ENCODE peak calls at places on chromosomes 4 and X, in five cellular contexts. One of them, this sample, is unnamed.

GRCh38 chrX:70979136-70979762 is 48.4 kb upstream of the SLC7A3 start:
- DNase-seq in tibial nerve: no peak
- DNase-seq in WTC11: peak; percentile 10
- DNase-seq in astrocyte of the spinal cord: peak; percentile 40
- DNase-seq in choroid plexus epithelial cell: peak; percentile 71
- DNase-seq in this sample: no peak

GRCh38 chr4:77433102-77433733 is 172.4 kb upstream of the CXCL13 start:
- DNase-seq in choroid plexus epithelial cell: peak; percentile 61
- DNase-seq in tibial nerve: peak; percentile 7
- DNase-seq in astrocyte of the spinal cord: peak; percentile 43
- DNase-seq in WTC11: no peak
- DNase-seq in this sample: peak; percentile 5

GRCh38 chr4:15569746-15570145 is 85.4 kb downstream of the FBXL5 start:
- DNase-seq in tibial nerve: no peak
- DNase-seq in astrocyte of the spinal cord: no peak
- DNase-seq in WTC11: no peak
- DNase-seq in choroid plexus epithelial cell: no peak
- DNase-seq in this sample: no peak

GRCh38 chr4:188270273-188271069 is 131.2 kb downstream of the TRIML1 start:
- DNase-seq in astrocyte of the spinal cord: no peak
- DNase-seq in WTC11: no peak
- DNase-seq in choroid plexus epithelial cell: no peak
- DNase-seq in tibial nerve: no peak
- DNase-seq in this sample: no peak

GRCh38 chr4:118410143-118410542 is 57.3 kb upstream of the PRSS12 start:
- DNase-seq in astrocyte of the spinal cord: peak; percentile 16
- DNase-seq in choroid plexus epithelial cell: peak; percentile 64
- DNase-seq in tibial nerve: no peak
- DNase-seq in WTC11: no peak
- DNase-seq in this sample: no peak

GRCh38 chr4:184784628-184785257 is 41.0 kb downstream of the ACSL1 start:
- DNase-seq in choroid plexus epithelial cell: no peak
- DNase-seq in WTC11: no peak
- DNase-seq in tibial nerve: no peak
- DNase-seq in astrocyte of the spinal cord: no peak
- DNase-seq in this sample: no peak

GRCh38 chr4:77917075-77917474 is 54.4 kb downstream of the MRPL1 start:
- DNase-seq in choroid plexus epithelial cell: no peak
- DNase-seq in WTC11: no peak
- DNase-seq in astrocyte of the spinal cord: no peak
- DNase-seq in tibial nerve: no peak
- DNase-seq in this sample: no peak

GRCh38 chr4:71026086-71026485 is 32.6 kb downstream of the DCK start:
- DNase-seq in astrocyte of the spinal cord: peak; percentile 77
- DNase-seq in WTC11: no peak
- DNase-seq in tibial nerve: no peak
- DNase-seq in choroid plexus epithelial cell: peak; percentile 83
- DNase-seq in this sample: peak; percentile 51

GRCh38 chrX:44675364-44676024 is 132.8 kb upstream of the FUNDC1 start:
- DNase-seq in astrocyte of the spinal cord: peak; percentile 84
- DNase-seq in choroid plexus epithelial cell: peak; percentile 65
- DNase-seq in tibial nerve: peak; percentile 4
- DNase-seq in WTC11: no peak
- DNase-seq in this sample: peak; percentile 72

GRCh38 chr4:180913750-180914149 is 1329.5 kb upstream of the TENM3 start:
- DNase-seq in WTC11: no peak
- DNase-seq in astrocyte of the spinal cord: peak; percentile 62
- DNase-seq in tibial nerve: no peak
- DNase-seq in choroid plexus epithelial cell: peak; percentile 0
- DNase-seq in this sample: peak; percentile 15

DNA sequence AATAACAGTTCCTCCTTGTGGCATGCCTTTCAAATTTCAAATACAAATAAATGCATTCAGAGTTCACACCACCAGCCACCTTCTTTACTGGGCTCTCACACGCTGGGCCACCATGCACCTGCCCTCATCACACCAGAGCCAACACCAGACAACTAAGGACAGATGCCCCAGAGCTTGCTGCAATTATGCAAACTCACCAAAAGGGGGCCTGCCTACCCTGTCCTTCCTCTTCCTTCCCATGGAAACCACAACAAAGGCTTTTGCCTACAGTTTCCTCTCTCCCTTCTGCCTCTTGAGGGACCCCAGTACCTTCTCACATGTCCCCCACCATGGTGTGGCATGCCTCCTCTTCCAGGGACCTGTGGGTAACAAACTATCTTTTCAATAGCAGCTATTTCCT is 1333.9 kb upstream of the TENM3 start:
- DNase-seq in tibial nerve: no peak
- DNase-seq in astrocyte of the spinal cord: no peak
- DNase-seq in WTC11: peak; percentile 46
- DNase-seq in choroid plexus epithelial cell: peak; percentile 4
- DNase-seq in this sample: no peak
- TF ChIP-seq CTCF in tibial nerve: no peak
- TF ChIP-seq CTCF in astrocyte of the spinal cord: peak; percentile 32
- TF ChIP-seq CTCF in WTC11: peak; percentile 64
- TF ChIP-seq CTCF in choroid plexus epithelial cell: peak; percentile 18
- TF ChIP-seq CTCF in this sample: peak; percentile 41

GRCh38 chr4:35358001-35358584 is 886.2 kb downstream of the ARAP2 start:
- DNase-seq in choroid plexus epithelial cell: no peak
- DNase-seq in WTC11: no peak
- DNase-seq in tibial nerve: no peak
- DNase-seq in astrocyte of the spinal cord: no peak
- DNase-seq in this sample: peak; percentile 14
- TF ChIP-seq CTCF in choroid plexus epithelial cell: no peak
- TF ChIP-seq CTCF in WTC11: no peak
- TF ChIP-seq CTCF in tibial nerve: no peak
- TF ChIP-seq CTCF in astrocyte of the spinal cord: no peak
- TF ChIP-seq CTCF in this sample: no peak

GRCh38 chr4:98110929-98111328 is 32.3 kb downstream of the STPG2 start:
- DNase-seq in WTC11: no peak
- DNase-seq in tibial nerve: no peak
- DNase-seq in astrocyte of the spinal cord: no peak
- DNase-seq in choroid plexus epithelial cell: no peak
- DNase-seq in this sample: no peak

GRCh38 chr4:98110214-98110613 is 33.1 kb downstream of the STPG2 start:
- DNase-seq in astrocyte of the spinal cord: no peak
- DNase-seq in WTC11: no peak
- DNase-seq in tibial nerve: no peak
- DNase-seq in choroid plexus epithelial cell: no peak
- DNase-seq in this sample: no peak

GRCh38 chr4:98117363-98117762 is 25.9 kb downstream of the STPG2 start:
- DNase-seq in choroid plexus epithelial cell: no peak
- DNase-seq in tibial nerve: no peak
- DNase-seq in WTC11: no peak
- DNase-seq in astrocyte of the spinal cord: no peak
- DNase-seq in this sample: no peak

DNA sequence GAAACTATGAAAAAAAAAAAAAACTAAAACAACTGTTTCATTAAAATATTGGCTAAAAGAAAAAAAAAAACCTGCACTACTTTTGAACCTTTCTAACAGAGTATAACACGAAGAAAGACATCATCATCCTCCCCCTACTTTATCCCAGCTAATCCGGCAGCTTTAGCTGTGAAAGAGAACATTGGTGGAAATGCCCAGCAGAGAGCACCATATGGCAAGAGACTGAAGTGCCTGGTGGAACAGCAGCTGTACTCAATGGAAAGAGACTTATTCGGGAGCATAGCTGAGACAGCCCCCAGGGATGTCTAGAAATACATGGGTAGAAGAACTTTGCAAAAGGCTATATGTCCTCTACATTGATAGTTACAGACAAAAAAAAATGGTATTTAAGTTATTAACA is 30.3 kb downstream of the STPG2 start:
- DNase-seq in tibial nerve: no peak
- DNase-seq in astrocyte of the spinal cord: peak; percentile 33
- DNase-seq in WTC11: no peak
- DNase-seq in choroid plexus epithelial cell: peak; percentile 65
- DNase-seq in this sample: no peak
- TF ChIP-seq CTCF in tibial nerve: no peak
- TF ChIP-seq CTCF in astrocyte of the spinal cord: peak; percentile 30
- TF ChIP-seq CTCF in WTC11: no peak
- TF ChIP-seq CTCF in choroid plexus epithelial cell: peak; percentile 66
- TF ChIP-seq CTCF in this sample: peak; percentile 38

GRCh38 chrX:134782796-134783195 is 124.5 kb upstream of the PLAC1 start:
- DNase-seq in tibial nerve: peak; percentile 4
- DNase-seq in astrocyte of the spinal cord: peak; percentile 52
- DNase-seq in WTC11: no peak
- DNase-seq in choroid plexus epithelial cell: peak; percentile 68
- DNase-seq in this sample: no peak

GRCh38 chrX:134773041-134773440 is 114.8 kb upstream of the PLAC1 start:
- DNase-seq in astrocyte of the spinal cord: no peak
- DNase-seq in tibial nerve: no peak
- DNase-seq in choroid plexus epithelial cell: no peak
- DNase-seq in WTC11: no peak
- DNase-seq in this sample: no peak

GRCh38 chrX:134774190-134775048 is 116.1 kb upstream of the PLAC1 start:
- DNase-seq in tibial nerve: no peak
- DNase-seq in WTC11: no peak
- DNase-seq in choroid plexus epithelial cell: peak; percentile 31
- DNase-seq in astrocyte of the spinal cord: no peak
- DNase-seq in this sample: no peak

GRCh38 chrX:134780908-134781307 is 122.6 kb upstream of the PLAC1 start:
- DNase-seq in astrocyte of the spinal cord: no peak
- DNase-seq in tibial nerve: no peak
- DNase-seq in WTC11: no peak
- DNase-seq in choroid plexus epithelial cell: no peak
- DNase-seq in this sample: no peak

GRCh38 chrX:134776844-134777370 is 118.6 kb upstream of the PLAC1 start:
- DNase-seq in choroid plexus epithelial cell: no peak
- DNase-seq in tibial nerve: no peak
- DNase-seq in astrocyte of the spinal cord: no peak
- DNase-seq in WTC11: no peak
- DNase-seq in this sample: no peak
- TF ChIP-seq CTCF in choroid plexus epithelial cell: no peak
- TF ChIP-seq CTCF in tibial nerve: no peak
- TF ChIP-seq CTCF in astrocyte of the spinal cord: no peak
- TF ChIP-seq CTCF in WTC11: no peak
- TF ChIP-seq CTCF in this sample: no peak

DNA sequence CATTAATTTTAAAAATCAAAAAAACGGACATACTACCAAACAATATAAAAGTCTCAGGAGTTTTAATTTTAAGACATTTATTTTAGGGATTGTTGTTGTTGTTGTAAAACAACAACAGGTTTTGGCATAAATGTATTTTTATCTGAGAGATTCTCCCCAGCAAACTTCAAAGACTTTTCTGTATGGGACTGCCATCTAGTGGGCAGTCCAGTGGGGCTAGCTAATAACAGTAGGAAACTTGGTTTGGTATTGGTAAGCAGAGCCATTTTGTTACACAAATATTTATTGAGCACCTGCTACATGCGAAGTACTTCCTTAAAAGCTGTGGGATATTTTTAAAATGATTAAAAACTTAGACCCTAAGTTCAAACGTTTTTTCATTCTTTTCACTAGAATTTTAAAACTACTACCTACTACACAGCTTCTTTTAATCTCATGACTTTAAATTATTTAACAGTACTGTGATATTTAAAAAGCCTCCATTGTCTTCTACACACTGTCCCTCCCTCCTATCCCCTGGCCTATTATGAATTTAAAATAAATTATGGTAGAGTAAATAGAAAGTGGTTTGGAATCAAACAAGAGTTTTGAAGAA is 1028.4 kb upstream of the INTU start:
- DNase-seq in WTC11: peak; percentile 20
- DNase-seq in astrocyte of the spinal cord: peak; percentile 65
- DNase-seq in tibial nerve: peak; percentile 53
- DNase-seq in choroid plexus epithelial cell: peak; percentile 76
- DNase-seq in this sample: no peak
- TF ChIP-seq CTCF in WTC11: peak; percentile 38
- TF ChIP-seq CTCF in astrocyte of the spinal cord: peak; percentile 91
- TF ChIP-seq CTCF in tibial nerve: peak; percentile 42
- TF ChIP-seq CTCF in choroid plexus epithelial cell: peak; percentile 91
- TF ChIP-seq CTCF in this sample: peak; percentile 81

GRCh38 chrX:138150709-138151108 is 560.8 kb downstream of the FGF13 start:
- DNase-seq in choroid plexus epithelial cell: no peak
- DNase-seq in WTC11: no peak
- DNase-seq in tibial nerve: no peak
- DNase-seq in astrocyte of the spinal cord: no peak
- DNase-seq in this sample: no peak
- TF ChIP-seq CTCF in choroid plexus epithelial cell: no peak
- TF ChIP-seq CTCF in WTC11: no peak
- TF ChIP-seq CTCF in tibial nerve: no peak
- TF ChIP-seq CTCF in astrocyte of the spinal cord: no peak
- TF ChIP-seq CTCF in this sample: peak; percentile 8

DNA sequence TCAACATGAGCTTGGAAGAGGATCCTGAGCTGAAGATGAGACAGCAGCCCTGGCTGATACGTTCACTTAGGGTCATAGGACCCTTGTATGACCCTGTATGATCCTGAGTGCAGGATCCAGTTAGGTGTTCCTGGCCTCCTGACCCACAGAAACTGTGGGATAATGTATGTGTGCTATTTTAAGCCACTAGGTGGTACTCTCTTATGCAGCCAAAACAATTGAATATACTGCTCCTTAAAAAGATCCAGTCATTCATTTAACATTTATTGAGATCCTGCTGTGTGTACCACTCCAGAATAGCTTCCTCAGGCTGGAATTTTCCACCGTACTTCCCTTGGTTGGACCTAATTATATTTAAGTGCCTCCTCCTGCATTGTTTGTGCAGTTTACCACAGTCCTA is 167.1 kb downstream of the AMELX start:
- DNase-seq in choroid plexus epithelial cell: no peak
- DNase-seq in astrocyte of the spinal cord: no peak
- DNase-seq in tibial nerve: no peak
- DNase-seq in WTC11: no peak
- DNase-seq in this sample: no peak
- TF ChIP-seq CTCF in choroid plexus epithelial cell: peak; percentile 41
- TF ChIP-seq CTCF in astrocyte of the spinal cord: no peak
- TF ChIP-seq CTCF in tibial nerve: no peak
- TF ChIP-seq CTCF in WTC11: no peak
- TF ChIP-seq CTCF in this sample: peak; percentile 28

DNA sequence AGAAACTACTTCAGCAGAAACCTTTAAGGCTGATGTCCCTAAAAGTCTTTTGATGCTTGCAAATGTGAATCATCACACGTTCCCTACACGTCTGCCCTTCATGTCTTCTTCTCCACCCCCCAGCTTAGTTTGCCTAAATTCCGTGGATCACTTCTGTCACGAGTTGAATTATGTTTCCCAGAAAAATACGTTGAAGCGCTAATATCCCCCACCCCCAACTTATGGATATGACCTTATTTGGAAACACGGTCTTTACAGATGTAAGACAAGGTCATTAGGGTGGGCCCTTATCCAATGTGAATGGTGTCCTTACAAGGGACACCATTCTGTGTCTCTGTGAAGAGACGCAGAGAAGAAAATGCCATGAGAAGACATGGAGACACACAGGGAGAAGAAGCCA is 2.1 kb upstream of the ZNF518B start:
- DNase-seq in choroid plexus epithelial cell: no peak
- DNase-seq in WTC11: no peak
- DNase-seq in tibial nerve: no peak
- DNase-seq in astrocyte of the spinal cord: no peak
- DNase-seq in this sample: no peak
- TF ChIP-seq CTCF in choroid plexus epithelial cell: no peak
- TF ChIP-seq CTCF in WTC11: no peak
- TF ChIP-seq CTCF in tibial nerve: no peak
- TF ChIP-seq CTCF in astrocyte of the spinal cord: no peak
- TF ChIP-seq CTCF in this sample: no peak